ENCODE peak calls at places on chromosome 5, in eight cellular contexts. V is CD8-positive, alpha-beta memory T cell; I is gastrocnemius medialis; P is tibial artery; E is SJCRH30; W is IMR-90; Z is ovary; J is cardiac muscle cell. K is an unnamed sample. For H3K36me3, the result is how much of the 10 kb centered on the place peaks cover.

GRCh38 chr5:116374434-116374852 is 200.2 kb downstream of the SEMA6A start:
- DNase-seq in V (no peak), I (no peak), P (no peak), E (no peak), W (no peak), Z (no peak), J (no peak), K (no peak)

GRCh38 chr5:37839441-37840035 is 303 bp downstream of the GDNF start:
- DNase-seq in V (no peak), I (peak), P (peak), E (peak), W (peak), Z (peak), J (peak), K (peak)

GRCh38 chr5:58358436-58358835 is 101.5 kb downstream of the PLK2 start:
- DNase-seq in V (no peak), I (no peak), P (no peak), E (peak), W (no peak), Z (no peak), J (no peak), K (no peak)

GRCh38 chr5:178297751-178298150 is 65.1 kb upstream of the PHYKPL start:
- DNase-seq in V (no peak), I (no peak), P (peak), E (no peak), W (no peak), Z (no peak), J (no peak), K (no peak)

GRCh38 chr5:76724871-76725270 is 8.9 kb downstream of the F2R start:
- DNase-seq in V (no peak), I (no peak), P (no peak), E (no peak), W (peak), Z (no peak), J (no peak), K (no peak)

GRCh38 chr5:88785396-88786216 is 97.4 kb downstream of the MEF2C start:
- DNase-seq in V (no peak), I (peak), P (no peak), E (peak), W (peak), Z (no peak), J (peak), K (no peak)

GRCh38 chr5:39014544-39014943 is 59.7 kb downstream of the RICTOR start:
- DNase-seq in V (no peak), I (peak), P (no peak), E (no peak), W (peak), Z (no peak), J (peak), K (no peak)

GRCh38 chr5:160159991-160160826 is 41.0 kb upstream of the PWWP2A start:
- DNase-seq in V (no peak), I (no peak), P (no peak), E (peak), W (peak), Z (peak), J (no peak), K (peak)

GRCh38 chr5:172724203-172724602 is 46.8 kb downstream of the DUSP1 start:
- DNase-seq in V (no peak), I (no peak), P (no peak), E (no peak), W (no peak), Z (no peak), J (no peak), K (no peak)

GRCh38 chr5:138464018-138464387 is 1.3 kb upstream of the EGR1 start:
- DNase-seq in V (peak), I (peak), P (peak), E (peak), W (peak), Z (peak), J (peak), K (peak)

GRCh38 chr5:73464016-73464745 is 15.6 kb upstream of the FOXD1 start:
- DNase-seq in V (no peak), I (no peak), P (no peak), E (peak), W (peak), Z (no peak), J (peak), K (no peak)

GRCh38 chr5:54387659-54388232 is 67.8 kb upstream of the HSPB3 start:
- DNase-seq in V (no peak), I (no peak), P (no peak), E (peak), W (peak), Z (no peak), J (peak), K (no peak)

GRCh38 chr5:148949871-148950863 is 112.7 kb downstream of the SH3TC2 start:
- DNase-seq in V (no peak), I (peak), P (peak), E (no peak), W (no peak), Z (no peak), J (no peak), K (no peak)

GRCh38 chr5:68409259-68409658 is 193.7 kb downstream of the PIK3R1 start:
- DNase-seq in V (no peak), I (no peak), P (no peak), E (no peak), W (peak), Z (no peak), J (no peak), K (no peak)

GRCh38 chr5:76081811-76082783 is 1.1 kb upstream of the SV2C start:
- DNase-seq in V (no peak), I (no peak), P (no peak), E (no peak), W (no peak), Z (no peak), J (no peak), K (no peak)

GRCh38 chr5:14182761-14183160 is 39.6 kb downstream of the TRIO start:
- DNase-seq in V (no peak), I (no peak), P (no peak), E (no peak), W (no peak), Z (no peak), J (no peak), K (no peak)

GRCh38 chr5:138504799-138505198 is 38.2 kb downstream of the ETF1 start:
- DNase-seq in V (no peak), I (no peak), P (peak), E (no peak), W (no peak), Z (no peak), J (no peak), K (no peak)

GRCh38 chr5:150505041-150505511 is 2.9 kb upstream of the NDST1 start:
- DNase-seq in V (no peak), I (no peak), P (no peak), E (peak), W (no peak), Z (no peak), J (no peak), K (no peak)

GRCh38 chr5:135251099-135251498 is 147.9 kb downstream of the MACROH2A1 start:
- DNase-seq in V (no peak), I (no peak), P (no peak), E (peak), W (no peak), Z (no peak), J (no peak), K (no peak)

GRCh38 chr5:65762234-65762633 is 40.2 kb downstream of the NLN start:
- DNase-seq in V (no peak), I (no peak), P (no peak), E (no peak), W (no peak), Z (no peak), J (no peak), K (no peak)

GRCh38 chr5:151477106-151477505 is 29.7 kb downstream of the SLC36A1 start:
- DNase-seq in V (no peak), I (peak), P (no peak), E (peak), W (peak), Z (no peak), J (peak), K (no peak)

GRCh38 chr5:111200828-111201227 is 23.4 kb upstream of the CAMK4 start:
- DNase-seq in V (no peak), I (no peak), P (no peak), E (no peak), W (no peak), Z (no peak), J (no peak), K (no peak)

GRCh38 chr5:36573441-36573840 is 33.0 kb upstream of the SLC1A3 start:
- DNase-seq in V (no peak), I (no peak), P (no peak), E (peak), W (peak), Z (no peak), J (peak), K (no peak)

GRCh38 chr5:178313316-178313715 is 80.7 kb upstream of the PHYKPL start:
- DNase-seq in V (no peak), I (no peak), P (no peak), E (no peak), W (no peak), Z (no peak), J (no peak), K (no peak)

GRCh38 chr5:110386782-110387181 is 339.7 kb downstream of the TMEM232 start:
- DNase-seq in V (no peak), I (no peak), P (no peak), E (peak), W (peak), Z (no peak), J (no peak), K (no peak)

GRCh38 chr5:34583167-34583566 is 73.0 kb upstream of the RAI14 start:
- DNase-seq in V (no peak), I (no peak), P (no peak), E (no peak), W (no peak), Z (no peak), J (no peak), K (no peak)

GRCh38 chr5:148984333-148984732 is 78.5 kb downstream of the SH3TC2 start:
- DNase-seq in V (no peak), I (no peak), P (no peak), E (peak), W (peak), Z (no peak), J (no peak), K (no peak)

GRCh38 chr5:177507165-177507564 is 2.5 kb downstream of the DOK3 start:
- DNase-seq in V (no peak), I (no peak), P (no peak), E (peak), W (no peak), Z (no peak), J (no peak), K (no peak)

GRCh38 chr5:61160497-61160896 is 1.8 kb downstream of the SMIM15 start:
- DNase-seq in V (no peak), I (no peak), P (no peak), E (no peak), W (no peak), Z (no peak), J (no peak), K (no peak)
- H3K36me3 ChIP-seq in V (under half), I (under half), P (under half), E (under half), W (under half), Z (under half), J (under half), K (under half)

DNA sequence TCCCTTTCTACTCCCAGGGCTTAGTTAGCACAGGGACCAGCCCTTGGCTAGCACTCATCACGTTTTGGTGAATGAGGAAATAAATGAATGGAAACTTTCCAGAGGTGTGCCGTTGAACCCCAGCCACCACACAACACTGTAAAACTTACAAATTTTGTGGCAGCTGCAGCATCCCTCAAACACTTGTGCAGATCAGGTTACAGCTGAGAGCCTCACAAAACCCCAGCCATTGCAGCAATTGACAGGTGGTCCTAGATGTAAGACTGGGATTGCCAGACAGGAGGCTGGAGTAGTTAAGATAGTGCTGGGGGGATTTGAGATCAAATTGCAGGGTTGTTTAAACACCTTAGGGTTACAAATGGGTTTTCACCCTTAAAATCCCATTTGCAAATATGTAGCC is 482.2 kb upstream of the KIF2A start:
- DNase-seq in V (no peak), I (no peak), P (no peak), E (peak), W (no peak), Z (no peak), J (no peak), K (no peak)
- H3K4me3 ChIP-seq in V (no peak), I (no peak), P (no peak), E (no peak), W (no peak), Z (no peak), J (no peak), K (no peak)

DNA sequence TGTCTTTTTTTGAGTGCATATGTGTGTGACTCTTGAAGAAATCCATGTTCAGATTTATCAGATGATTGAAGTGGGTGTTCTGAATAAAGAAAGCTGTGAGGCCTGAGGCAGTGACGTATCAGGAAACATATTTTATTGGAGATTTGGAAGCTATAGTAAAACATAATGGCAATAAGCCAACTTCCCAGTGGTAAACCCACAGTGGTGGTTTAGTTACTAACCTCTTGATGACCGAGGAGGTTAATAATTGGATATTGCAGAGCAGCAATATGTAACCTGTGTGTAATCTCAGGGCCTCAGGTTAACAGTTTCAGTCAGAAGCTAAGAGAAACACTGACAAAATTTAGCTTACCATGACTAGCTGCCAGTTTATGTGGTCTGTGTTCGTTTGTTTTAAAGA is 6.9 kb downstream of the RGMB start:
- DNase-seq in V (no peak), I (no peak), P (no peak), E (no peak), W (no peak), Z (no peak), J (peak), K (no peak)
- H3K36me3 ChIP-seq in V (under half), I (under half), P (under half), E (half or more), W (under half), Z (under half), J (under half), K (under half)

GRCh38 chr5:1745806-1746370 is 53.7 kb downstream of the MRPL36 start:
- DNase-seq in V (no peak), I (no peak), P (peak), E (no peak), W (no peak), Z (no peak), J (no peak), K (no peak)

GRCh38 chr5:1748271-1748670 is 51.4 kb downstream of the MRPL36 start:
- DNase-seq in V (no peak), I (no peak), P (peak), E (no peak), W (no peak), Z (no peak), J (no peak), K (no peak)

GRCh38 chr5:1746371-1747078 is 53.1 kb downstream of the MRPL36 start:
- DNase-seq in V (no peak), I (no peak), P (no peak), E (no peak), W (no peak), Z (peak), J (no peak), K (no peak)

GRCh38 chr5:1747803-1748085 is 51.9 kb downstream of the MRPL36 start:
- DNase-seq in V (no peak), I (no peak), P (no peak), E (no peak), W (no peak), Z (peak), J (no peak), K (no peak)

DNA sequence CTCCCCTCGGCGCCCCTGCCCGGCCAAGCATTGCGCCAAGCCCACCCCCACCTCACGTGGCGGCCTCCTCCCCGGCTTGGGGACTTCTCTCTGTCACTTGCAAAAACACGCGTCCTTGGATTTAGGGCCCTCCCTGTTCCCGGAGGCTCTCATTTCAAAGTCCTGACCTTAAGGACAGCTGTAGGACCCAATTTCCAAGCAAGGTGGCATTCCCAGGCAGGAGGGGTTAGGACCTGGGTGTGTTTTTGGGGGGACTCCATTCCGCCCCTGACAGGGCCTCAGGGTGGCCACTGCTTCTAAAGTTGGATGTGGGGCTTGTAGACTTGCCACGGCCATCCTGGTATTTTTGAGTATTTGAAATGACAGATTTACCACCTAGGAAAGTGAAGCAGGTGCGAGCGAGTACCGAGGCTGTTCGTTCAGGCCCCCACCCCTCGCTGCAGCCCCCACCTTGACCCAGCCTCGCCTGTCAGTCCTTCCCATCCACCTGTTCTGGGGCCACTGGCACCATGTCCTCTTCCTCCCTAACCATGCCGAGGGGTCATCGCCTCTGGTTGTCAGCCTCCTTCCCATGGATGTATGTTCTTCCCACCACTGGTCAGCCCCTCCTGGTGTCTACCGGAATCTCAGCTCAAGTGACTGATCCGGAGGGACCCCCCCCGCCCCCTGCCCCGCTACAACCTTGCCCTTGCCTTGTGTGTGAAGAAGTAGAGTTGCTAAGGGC is 52.4 kb downstream of the MRPL36 start:
- DNase-seq in V (no peak), I (no peak), P (peak), E (no peak), W (no peak), Z (peak), J (no peak), K (no peak)
- H3K4me3 ChIP-seq in V (no peak), I (no peak), P (no peak), E (no peak), W (no peak), Z (no peak), J (no peak), K (no peak)

DNA sequence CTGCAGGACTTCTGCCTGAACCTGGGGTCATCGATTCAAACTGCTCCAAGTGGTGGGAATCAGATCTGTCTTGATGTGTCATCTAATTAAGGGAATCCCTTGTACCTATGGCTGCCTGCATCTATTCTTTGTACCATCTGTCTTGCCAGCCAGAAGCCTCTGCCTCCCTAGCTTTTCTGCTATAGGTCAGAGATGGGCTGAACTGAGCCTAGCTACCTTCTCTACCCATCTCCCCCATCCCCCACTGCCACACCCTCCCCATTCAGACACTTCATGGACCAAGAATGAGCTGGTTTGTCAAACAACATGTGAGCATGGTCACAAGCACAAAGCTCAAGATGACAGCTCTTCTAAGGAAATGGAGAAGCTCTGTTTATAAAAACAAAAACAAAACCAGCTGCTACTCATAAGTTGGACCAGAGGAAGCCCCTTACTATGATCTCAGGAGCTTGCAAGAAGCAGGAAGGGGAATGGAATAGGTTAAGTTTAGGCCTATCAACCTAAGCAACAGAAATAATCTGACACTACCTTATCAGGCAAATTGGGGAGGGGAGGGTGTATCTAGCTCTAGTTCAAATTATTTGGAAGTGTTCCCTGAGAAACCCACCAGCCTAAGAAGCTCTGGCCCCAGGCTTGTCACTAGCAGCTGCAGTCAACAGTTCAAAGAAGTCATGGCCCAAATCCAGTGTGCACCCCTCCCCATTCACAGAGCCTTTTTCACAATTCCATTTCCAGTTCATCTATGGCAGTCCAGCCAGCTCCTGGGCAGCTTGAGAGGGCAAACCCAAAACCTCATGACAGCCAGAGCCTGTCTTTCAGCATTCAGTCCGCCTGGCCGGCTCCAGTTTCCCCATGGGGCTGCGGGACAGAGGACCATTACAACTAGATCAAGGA is 29.9 kb downstream of the SKP1 start:
- DNase-seq in V (no peak), I (no peak), P (peak), E (no peak), W (peak), Z (peak), J (no peak), K (no peak)
- H3K36me3 ChIP-seq in V (half or more), I (under half), P (under half), E (half or more), W (half or more), Z (under half), J (under half), K (under half)

GRCh38 chr5:56686337-56687198 is 128.8 kb upstream of the MAP3K1 start:
- DNase-seq in V (no peak), I (no peak), P (no peak), E (no peak), W (no peak), Z (no peak), J (no peak), K (peak)
- H3K4me3 ChIP-seq in V (no peak), I (no peak), P (no peak), E (no peak), W (no peak), Z (no peak), J (no peak), K (no peak)

DNA sequence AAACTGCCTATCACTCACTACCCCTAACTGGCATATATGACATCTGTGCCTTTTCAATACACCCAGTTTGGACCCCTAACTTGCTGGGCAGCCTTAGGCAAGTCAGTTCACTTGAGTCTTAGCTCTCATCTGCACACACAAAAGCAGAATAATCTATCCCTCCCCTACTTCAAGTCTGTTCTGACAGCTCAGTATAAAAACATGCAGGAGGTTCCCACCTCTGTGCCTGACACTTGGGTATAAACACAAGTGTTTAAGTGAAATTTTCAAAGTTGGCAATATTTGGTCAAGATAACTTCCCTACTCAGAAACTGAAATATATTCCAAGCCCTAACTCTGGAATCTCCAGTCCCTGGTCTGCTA is 12.6 kb downstream of the HNRNPH1 start:
- DNase-seq in V (no peak), I (no peak), P (no peak), E (no peak), W (no peak), Z (no peak), J (no peak), K (no peak)
- H3K36me3 ChIP-seq in V (half or more), I (under half), P (half or more), E (half or more), W (half or more), Z (under half), J (half or more), K (under half)